ENCODE peak calls at places on chromosomes 6 and 20, in ten cellular contexts. One of them, this sample, is unnamed.

GRCh38 chr6:87731818-87732661 is 30.0 kb upstream of the AKIRIN2 start:
- DNase-seq in A673: peak
- DNase-seq in ureter: peak
- DNase-seq in renal cortical epithelial cell: peak
- DNase-seq in small intestine: peak
- DNase-seq in myocyte: peak
- DNase-seq in left lung: peak
- DNase-seq in GM20000: peak
- DNase-seq in left colon: peak
- DNase-seq in activated T-helper 1 cell treated with anti-CD3 and anti-CD28 coated beads, Interleukin-12 subunit alpha, Interleukin-12 subunit beta, Interleukin-2, Interleukin-4 antibody, amounts not matched to agents 30 ng/mL and 10 ng/mL and 1 ng/mL, durations not matched to agents 14 hours and 24 hours and 36 hours: no peak
- DNase-seq in this sample: peak

GRCh38 chr6:147194652-147195403 is 9.4 kb upstream of the STXBP5 start:
- DNase-seq in A673: no peak
- DNase-seq in ureter: no peak
- DNase-seq in renal cortical epithelial cell: no peak
- DNase-seq in small intestine: no peak
- DNase-seq in myocyte: no peak
- DNase-seq in left lung: no peak
- DNase-seq in GM20000: no peak
- DNase-seq in left colon: no peak
- DNase-seq in activated T-helper 1 cell treated with anti-CD3 and anti-CD28 coated beads, Interleukin-12 subunit alpha, Interleukin-12 subunit beta, Interleukin-2, Interleukin-4 antibody, amounts not matched to agents 30 ng/mL and 10 ng/mL and 1 ng/mL, durations not matched to agents 14 hours and 24 hours and 36 hours: no peak
- DNase-seq in this sample: peak

GRCh38 chr6:25757936-25758642 is 3.5 kb downstream of the SLC17A4 start:
- DNase-seq in A673: no peak
- DNase-seq in ureter: no peak
- DNase-seq in renal cortical epithelial cell: no peak
- DNase-seq in small intestine: peak
- DNase-seq in myocyte: no peak
- DNase-seq in left lung: no peak
- DNase-seq in GM20000: no peak
- DNase-seq in left colon: no peak
- DNase-seq in activated T-helper 1 cell treated with anti-CD3 and anti-CD28 coated beads, Interleukin-12 subunit alpha, Interleukin-12 subunit beta, Interleukin-2, Interleukin-4 antibody, amounts not matched to agents 30 ng/mL and 10 ng/mL and 1 ng/mL, durations not matched to agents 14 hours and 24 hours and 36 hours: no peak
- DNase-seq in this sample: no peak

GRCh38 chr6:63897459-63897858 is 261.9 kb downstream of the PHF3 start:
- DNase-seq in A673: no peak
- DNase-seq in ureter: no peak
- DNase-seq in renal cortical epithelial cell: no peak
- DNase-seq in small intestine: no peak
- DNase-seq in myocyte: peak
- DNase-seq in left lung: no peak
- DNase-seq in GM20000: no peak
- DNase-seq in left colon: no peak
- DNase-seq in activated T-helper 1 cell treated with anti-CD3 and anti-CD28 coated beads, Interleukin-12 subunit alpha, Interleukin-12 subunit beta, Interleukin-2, Interleukin-4 antibody, amounts not matched to agents 30 ng/mL and 10 ng/mL and 1 ng/mL, durations not matched to agents 14 hours and 24 hours and 36 hours: no peak
- DNase-seq in this sample: peak

GRCh38 chr20:51402201-51402600 is 140.3 kb downstream of the NFATC2 start:
- DNase-seq in A673: no peak
- DNase-seq in ureter: no peak
- DNase-seq in renal cortical epithelial cell: peak
- DNase-seq in small intestine: peak
- DNase-seq in myocyte: peak
- DNase-seq in left lung: no peak
- DNase-seq in GM20000: no peak
- DNase-seq in left colon: no peak
- DNase-seq in activated T-helper 1 cell treated with anti-CD3 and anti-CD28 coated beads, Interleukin-12 subunit alpha, Interleukin-12 subunit beta, Interleukin-2, Interleukin-4 antibody, amounts not matched to agents 30 ng/mL and 10 ng/mL and 1 ng/mL, durations not matched to agents 14 hours and 24 hours and 36 hours: peak
- DNase-seq in this sample: no peak

GRCh38 chr6:137051790-137052472 is 7.2 kb upstream of the IL20RA start:
- DNase-seq in A673: no peak
- DNase-seq in ureter: no peak
- DNase-seq in renal cortical epithelial cell: no peak
- DNase-seq in small intestine: peak
- DNase-seq in myocyte: peak
- DNase-seq in left lung: no peak
- DNase-seq in GM20000: no peak
- DNase-seq in left colon: no peak
- DNase-seq in activated T-helper 1 cell treated with anti-CD3 and anti-CD28 coated beads, Interleukin-12 subunit alpha, Interleukin-12 subunit beta, Interleukin-2, Interleukin-4 antibody, amounts not matched to agents 30 ng/mL and 10 ng/mL and 1 ng/mL, durations not matched to agents 14 hours and 24 hours and 36 hours: no peak
- DNase-seq in this sample: peak

GRCh38 chr20:49899551-49900383 is 15.6 kb downstream of the SPATA2 start:
- DNase-seq in A673: no peak
- DNase-seq in ureter: no peak
- DNase-seq in renal cortical epithelial cell: no peak
- DNase-seq in small intestine: no peak
- DNase-seq in myocyte: no peak
- DNase-seq in left lung: no peak
- DNase-seq in GM20000: no peak
- DNase-seq in left colon: no peak
- DNase-seq in activated T-helper 1 cell treated with anti-CD3 and anti-CD28 coated beads, Interleukin-12 subunit alpha, Interleukin-12 subunit beta, Interleukin-2, Interleukin-4 antibody, amounts not matched to agents 30 ng/mL and 10 ng/mL and 1 ng/mL, durations not matched to agents 14 hours and 24 hours and 36 hours: no peak
- DNase-seq in this sample: no peak

GRCh38 chr20:24109008-24109407 is 120.4 kb upstream of the GGTLC1 start:
- DNase-seq in A673: no peak
- DNase-seq in ureter: no peak
- DNase-seq in renal cortical epithelial cell: no peak
- DNase-seq in small intestine: peak
- DNase-seq in myocyte: no peak
- DNase-seq in left lung: no peak
- DNase-seq in GM20000: no peak
- DNase-seq in left colon: no peak
- DNase-seq in activated T-helper 1 cell treated with anti-CD3 and anti-CD28 coated beads, Interleukin-12 subunit alpha, Interleukin-12 subunit beta, Interleukin-2, Interleukin-4 antibody, amounts not matched to agents 30 ng/mL and 10 ng/mL and 1 ng/mL, durations not matched to agents 14 hours and 24 hours and 36 hours: no peak
- DNase-seq in this sample: no peak

GRCh38 chr6:30394139-30394538 is 49.2 kb downstream of the RPP21 start:
- DNase-seq in A673: no peak
- DNase-seq in ureter: no peak
- DNase-seq in renal cortical epithelial cell: no peak
- DNase-seq in small intestine: peak
- DNase-seq in myocyte: no peak
- DNase-seq in left lung: no peak
- DNase-seq in GM20000: no peak
- DNase-seq in left colon: peak
- DNase-seq in activated T-helper 1 cell treated with anti-CD3 and anti-CD28 coated beads, Interleukin-12 subunit alpha, Interleukin-12 subunit beta, Interleukin-2, Interleukin-4 antibody, amounts not matched to agents 30 ng/mL and 10 ng/mL and 1 ng/mL, durations not matched to agents 14 hours and 24 hours and 36 hours: no peak
- DNase-seq in this sample: no peak

GRCh38 chr6:137873273-137873762 is 6.3 kb downstream of the TNFAIP3 start:
- DNase-seq in A673: peak
- DNase-seq in ureter: peak
- DNase-seq in renal cortical epithelial cell: peak
- DNase-seq in small intestine: peak
- DNase-seq in myocyte: peak
- DNase-seq in left lung: peak
- DNase-seq in GM20000: peak
- DNase-seq in left colon: peak
- DNase-seq in activated T-helper 1 cell treated with anti-CD3 and anti-CD28 coated beads, Interleukin-12 subunit alpha, Interleukin-12 subunit beta, Interleukin-2, Interleukin-4 antibody, amounts not matched to agents 30 ng/mL and 10 ng/mL and 1 ng/mL, durations not matched to agents 14 hours and 24 hours and 36 hours: peak
- DNase-seq in this sample: peak